ENCODE peak calls at places on chromosomes 3 and 15, in eight cellular contexts. F is spleen, V is sigmoid colon, X is adrenal gland, G is esophagus muscularis mucosa, K is esophagus squamous epithelium, P is lower leg skin, W is HCT116. C is an unnamed sample.

GRCh38 chr15:33547876-33548275 is 237.1 kb downstream of the RYR3 start:
- DNase-seq in F (no peak), V (no peak), X (peak; percentile 24), G (no peak), K (no peak), P (no peak), W (no peak), C (no peak)

GRCh38 chr15:94485148-94485719 is 253.9 kb downstream of the MCTP2 start:
- DNase-seq in F (no peak), V (no peak), X (no peak), G (no peak), K (no peak), P (no peak), W (no peak), C (no peak)

GRCh38 chr3:156711113-156711512 is 36.7 kb downstream of the TIPARP start:
- DNase-seq in F (no peak), V (no peak), X (no peak), G (no peak), K (no peak), P (no peak), W (no peak), C (no peak)

GRCh38 chr15:65962187-65962586 is 92.9 kb downstream of the RAB11A start:
- DNase-seq in F (peak; percentile 14), V (no peak), X (no peak), G (no peak), K (no peak), P (no peak), W (no peak), C (no peak)

GRCh38 chr3:181700168-181701087 is 11.3 kb upstream of the SOX2 start:
- DNase-seq in F (no peak), V (no peak), X (peak; percentile 56), G (no peak), K (no peak), P (no peak), W (peak; percentile 69), C (peak; percentile 70)

GRCh38 chr15:58369261-58369699 is 62.5 kb upstream of the LIPC start:
- DNase-seq in F (no peak), V (no peak), X (no peak), G (peak; percentile 89), K (no peak), P (no peak), W (no peak), C (no peak)

GRCh38 chr3:126436826-126437717 is 38.6 kb downstream of the ZXDC start:
- DNase-seq in F (peak; percentile 62), V (no peak), X (no peak), G (no peak), K (no peak), P (no peak), W (no peak), C (no peak)

GRCh38 chr3:46902188-46902631 is 24.7 kb downstream of the PTH1R start:
- DNase-seq in F (peak; percentile 61), V (no peak), X (no peak), G (no peak), K (no peak), P (no peak), W (no peak), C (no peak)

GRCh38 chr3:130905551-130905950 is 11.7 kb downstream of the ATP2C1 start:
- DNase-seq in F (no peak), V (no peak), X (no peak), G (no peak), K (no peak), P (no peak), W (no peak), C (no peak)

GRCh38 chr3:194718069-194718468 is 32.4 kb downstream of the FAM43A start:
- DNase-seq in F (no peak), V (no peak), X (no peak), G (no peak), K (no peak), P (no peak), W (no peak), C (no peak)

GRCh38 chr3:114762144-114762543 is 384.9 kb downstream of the ZBTB20 start:
- DNase-seq in F (no peak), V (no peak), X (no peak), G (no peak), K (no peak), P (no peak), W (no peak), C (no peak)

GRCh38 chr3:126212250-126212628 is 31.9 kb upstream of the ALDH1L1 start:
- DNase-seq in F (no peak), V (no peak), X (no peak), G (no peak), K (no peak), P (no peak), W (no peak), C (no peak)

GRCh38 chr3:185283374-185283935 is 29.6 kb upstream of the EHHADH start:
- DNase-seq in F (no peak), V (no peak), X (no peak), G (no peak), K (no peak), P (no peak), W (peak; percentile 4), C (no peak)

GRCh38 chr3:196867507-196868296 is at the start of gene SENP5:
- DNase-seq in F (peak; percentile 99), V (peak; percentile 94), X (peak; percentile 90), G (peak; percentile 96), K (peak; percentile 39), P (peak; percentile 82), W (peak; percentile 62), C (peak; percentile 96)

DNA sequence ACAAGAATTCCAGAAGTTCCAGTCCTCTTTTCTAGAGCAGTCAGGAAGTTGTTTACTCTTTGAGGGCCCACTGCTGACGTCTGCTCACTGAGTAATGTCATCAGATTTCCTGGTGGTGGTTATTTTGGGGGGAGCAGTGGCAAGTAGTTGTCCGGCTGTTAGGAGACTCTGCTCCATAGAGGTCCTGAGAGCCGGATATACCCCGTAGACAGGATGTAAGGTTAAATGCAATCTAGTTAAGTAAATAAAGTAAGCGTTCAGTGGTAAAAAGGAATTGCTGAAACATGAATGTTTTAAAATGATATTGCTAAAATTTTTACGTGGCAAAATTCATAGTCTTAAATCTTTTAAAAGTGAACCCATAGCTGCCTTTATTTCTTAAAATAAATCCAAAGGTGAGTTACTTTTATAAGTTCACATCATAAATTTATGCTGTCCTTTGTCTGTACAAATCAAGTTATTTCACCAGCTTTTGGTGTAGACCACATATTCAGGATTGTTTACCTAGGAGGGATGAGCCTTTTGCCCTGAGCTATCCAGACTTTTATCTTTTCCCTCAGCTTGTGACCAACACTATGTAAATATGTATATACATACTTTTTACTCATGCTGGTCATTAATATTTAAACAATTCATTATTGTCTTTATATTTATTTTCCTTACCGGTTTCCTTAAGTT is 65.8 kb downstream of the PDE8A start:
- DNase-seq in F (no peak), V (no peak), X (peak; percentile 46), G (no peak), K (no peak), P (peak; percentile 23), W (no peak), C (peak; percentile 23)
- TF ChIP-seq POLR2A in F (no peak), V (no peak), X (no peak), G (no peak), K (no peak), P (no peak), W (no peak), C (no peak)

DNA sequence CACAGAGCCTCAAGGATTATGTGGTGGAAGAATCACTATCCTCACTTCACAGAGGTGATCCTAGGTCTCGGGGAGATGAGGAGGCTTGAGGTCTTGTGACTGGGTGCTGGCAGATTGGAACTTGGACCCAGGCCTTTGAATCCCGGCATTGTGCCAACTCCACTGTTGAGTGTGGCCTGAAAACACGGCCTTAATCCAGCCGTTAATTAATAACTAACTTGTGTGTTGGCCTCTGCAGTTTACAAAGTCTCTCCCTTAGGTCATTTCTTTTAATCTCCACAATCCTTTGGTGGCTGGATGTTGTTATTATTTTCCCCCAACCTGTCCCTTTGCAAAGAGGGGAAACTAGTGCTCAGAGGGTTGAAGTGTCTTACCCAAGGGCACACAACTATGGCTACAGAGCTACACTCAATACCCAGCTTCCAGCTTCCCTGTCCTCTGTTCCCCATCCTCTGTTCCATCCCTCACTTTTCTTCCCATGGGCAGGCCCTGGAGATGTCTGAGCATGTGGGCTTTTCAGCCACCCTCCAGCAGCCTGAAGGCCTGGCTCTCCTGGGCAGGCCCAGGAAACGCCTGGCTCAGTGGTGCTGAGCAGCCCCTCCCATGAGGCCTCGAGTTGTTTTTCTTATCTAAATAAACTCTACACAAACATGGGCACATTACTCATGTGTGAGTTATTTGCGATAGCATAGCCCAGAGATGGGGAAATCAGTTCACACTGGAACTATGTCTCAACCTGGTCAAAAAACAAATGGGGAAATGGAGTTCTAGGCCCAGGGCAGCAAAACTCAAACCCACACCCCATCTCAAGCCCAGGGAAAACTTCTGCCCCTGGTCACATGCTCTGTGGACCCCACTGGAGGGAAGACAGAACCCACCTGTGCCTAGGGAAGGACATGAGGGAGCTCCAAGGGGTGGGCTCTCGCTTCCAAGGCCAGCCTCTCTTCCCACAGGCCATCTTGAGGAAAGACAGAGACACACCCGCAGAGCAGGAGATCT is 16.8 kb upstream of the SMAD3 start:
- DNase-seq in F (no peak), V (peak; percentile 52), X (peak; percentile 75), G (no peak), K (no peak), P (no peak), W (no peak), C (no peak)
- TF ChIP-seq POLR2A in F (no peak), V (no peak), X (peak; percentile 22), G (no peak), K (no peak), P (no peak), W (no peak), C (no peak)

DNA sequence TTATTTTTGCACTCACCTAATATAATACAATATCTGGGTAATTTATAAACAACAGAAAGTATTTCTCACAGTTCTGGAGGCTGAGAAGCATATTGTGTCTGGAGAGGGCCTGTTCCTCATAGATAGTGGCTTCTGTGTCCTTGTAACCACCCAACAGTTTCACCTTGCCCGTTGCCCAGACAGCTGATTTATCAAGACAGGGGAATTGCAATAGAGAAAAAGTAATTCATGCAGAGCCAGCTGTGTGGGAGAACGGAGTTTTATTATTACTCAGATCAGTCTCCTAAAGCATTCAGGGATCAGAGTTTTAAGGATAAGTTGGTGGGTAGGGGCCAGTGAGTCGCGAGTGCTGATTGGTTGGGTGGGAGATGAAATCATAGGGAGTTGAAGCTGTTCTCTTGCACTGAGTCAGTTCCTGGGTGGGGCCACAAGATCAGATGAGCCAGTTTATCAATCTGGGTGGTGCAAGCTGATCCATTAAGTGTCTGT is 34.0 kb upstream of the C15orf39 start:
- DNase-seq in F (no peak), V (no peak), X (no peak), G (no peak), K (no peak), P (no peak), W (no peak), C (no peak)
- TF ChIP-seq POLR2A in F (no peak), V (no peak), X (no peak), G (no peak), K (no peak), P (no peak), W (no peak), C (no peak)

GRCh38 chr3:129166579-129167332 is 5.9 kb upstream of the ISY1 start:
- DNase-seq in F (no peak), V (no peak), X (no peak), G (no peak), K (no peak), P (no peak), W (no peak), C (no peak)
- TF ChIP-seq POLR2A in F (no peak), V (no peak), X (no peak), G (no peak), K (no peak), P (no peak), W (no peak), C (no peak)

DNA sequence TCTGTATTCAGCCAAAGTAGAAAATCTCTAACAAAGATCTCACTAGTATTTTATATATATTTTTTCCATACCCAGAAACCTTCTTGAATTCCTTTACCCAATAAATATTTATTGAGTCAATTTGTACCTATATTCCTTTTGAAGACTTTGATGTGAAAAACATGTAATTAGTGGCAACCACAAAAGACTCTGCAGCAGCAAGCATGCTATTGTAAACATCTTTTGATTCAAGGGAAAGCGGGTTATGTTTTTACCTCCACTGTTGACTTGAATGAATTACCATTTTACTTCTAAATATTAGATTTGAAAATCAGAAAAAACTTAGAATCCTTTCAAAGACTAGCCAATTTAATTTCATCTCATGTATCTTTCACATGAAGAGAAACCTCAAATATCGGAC is 2.4 kb downstream of the GPR15 start:
- DNase-seq in F (no peak), V (no peak), X (no peak), G (no peak), K (no peak), P (no peak), W (no peak), C (no peak)
- TF ChIP-seq POLR2A in F (no peak), V (no peak), X (no peak), G (no peak), K (no peak), P (no peak), W (no peak), C (no peak)

C was measured in H54.